ENCODE peak calls at places on chromosomes 12 and 14, in five cellular contexts. L is left lung, E is fibroblast of lung, K is GM10248, P is hepatocyte. Q is an unnamed sample.
A peak's percentile ranks its signal among the peaks of the same experiment; 100 is the strongest.

GRCh38 chr14:79861111-79861510 is 350.2 kb downstream of the DIO2 start:
- DNase-seq in L (no peak), E (no peak), K (no peak), P (no peak), Q (no peak)

GRCh38 chr14:56195727-56196126 is 77.5 kb downstream of the PELI2 start:
- DNase-seq in L (no peak), E (peak; percentile 83), K (peak; percentile 45), P (no peak), Q (peak; percentile 77)

GRCh38 chr14:95652171-95652570 is 34.1 kb upstream of the TCL1B start:
- DNase-seq in L (no peak), E (no peak), K (no peak), P (no peak), Q (peak; percentile 65)

GRCh38 chr14:79134346-79134745 is 964.2 kb downstream of the NRXN3 start:
- DNase-seq in L (no peak), E (no peak), K (no peak), P (no peak), Q (no peak)

GRCh38 chr12:20494803-20495202 is 126.5 kb downstream of the PDE3A start:
- DNase-seq in L (no peak), E (peak; percentile 34), K (no peak), P (no peak), Q (no peak)

GRCh38 chr14:94161979-94162378 is 12.1 kb upstream of the PPP4R4 start:
- DNase-seq in L (no peak), E (no peak), K (no peak), P (no peak), Q (peak; percentile 15)

GRCh38 chr14:82642425-82642824 is 1108.8 kb upstream of the SEL1L start:
- DNase-seq in L (peak; percentile 43), E (no peak), K (peak; percentile 18), P (peak; percentile 86), Q (no peak)

GRCh38 chr14:96832351-96832750 is 35.2 kb downstream of the VRK1 start:
- DNase-seq in L (no peak), E (no peak), K (no peak), P (no peak), Q (no peak)

GRCh38 chr12:88684610-88685009 is 104.3 kb upstream of the KITLG start:
- DNase-seq in L (no peak), E (no peak), K (no peak), P (no peak), Q (no peak)

GRCh38 chr12:64825143-64826011 is 930 bp downstream of the TBC1D30 start:
- DNase-seq in L (peak; percentile 67), E (no peak), K (peak; percentile 20), P (no peak), Q (no peak)

GRCh38 chr14:28361486-28361885 is 405.1 kb upstream of the FOXG1 start:
- DNase-seq in L (no peak), E (no peak), K (no peak), P (no peak), Q (no peak)

GRCh38 chr12:130719263-130719892 is 3.3 kb upstream of the RIMBP2 start:
- DNase-seq in L (no peak), E (no peak), K (no peak), P (no peak), Q (no peak)

GRCh38 chr12:6927379-6927991 is at the start of gene ATN1:
- DNase-seq in L (peak; percentile 89), E (peak; percentile 81), K (peak; percentile 71), P (peak; percentile 92), Q (peak; percentile 87)

GRCh38 chr12:16349132-16349463 is 1.7 kb downstream of the MGST1 start:
- DNase-seq in L (no peak), E (peak; percentile 91), K (peak; percentile 17), P (peak; percentile 54), Q (peak; percentile 95)

GRCh38 chr14:104164512-104164911 is 26.1 kb downstream of the KIF26A start:
- DNase-seq in L (no peak), E (no peak), K (no peak), P (no peak), Q (no peak)

GRCh38 chr12:49260165-49260564 is 4.7 kb upstream of the TUBA1C start:
- DNase-seq in L (no peak), E (peak; percentile 57), K (no peak), P (no peak), Q (peak; percentile 62)

GRCh38 chr12:109027767-109028166 is 6.9 kb upstream of the SVOP start:
- DNase-seq in L (no peak), E (peak; percentile 6), K (no peak), P (no peak), Q (peak; percentile 42)

GRCh38 chr12:84507914-84508313 is 404.7 kb downstream of the SLC6A15 start:
- DNase-seq in L (no peak), E (no peak), K (no peak), P (no peak), Q (no peak)

GRCh38 chr12:52037248-52037861 is 13.9 kb upstream of the NR4A1 start:
- DNase-seq in L (peak; percentile 82), E (peak; percentile 60), K (no peak), P (peak; percentile 77), Q (peak; percentile 67)
- TF ChIP-seq CTCF in L (no peak), E (no peak), K (no peak), P (peak; percentile 17), Q (no peak)

GRCh38 chr12:78442454-78442801 is 422.1 kb upstream of the SYT1 start:
- DNase-seq in L (no peak), E (peak; percentile 64), K (no peak), P (no peak), Q (peak; percentile 38)

GRCh38 chr12:78446555-78446954 is 418.0 kb upstream of the SYT1 start:
- DNase-seq in L (no peak), E (no peak), K (no peak), P (no peak), Q (no peak)

GRCh38 chr12:78448692-78449091 is 415.9 kb upstream of the SYT1 start:
- DNase-seq in L (no peak), E (no peak), K (no peak), P (no peak), Q (no peak)

GRCh38 chr12:78441737-78442453 is 422.7 kb upstream of the SYT1 start:
- DNase-seq in L (no peak), E (peak; percentile 38), K (no peak), P (no peak), Q (peak; percentile 5)

DNA sequence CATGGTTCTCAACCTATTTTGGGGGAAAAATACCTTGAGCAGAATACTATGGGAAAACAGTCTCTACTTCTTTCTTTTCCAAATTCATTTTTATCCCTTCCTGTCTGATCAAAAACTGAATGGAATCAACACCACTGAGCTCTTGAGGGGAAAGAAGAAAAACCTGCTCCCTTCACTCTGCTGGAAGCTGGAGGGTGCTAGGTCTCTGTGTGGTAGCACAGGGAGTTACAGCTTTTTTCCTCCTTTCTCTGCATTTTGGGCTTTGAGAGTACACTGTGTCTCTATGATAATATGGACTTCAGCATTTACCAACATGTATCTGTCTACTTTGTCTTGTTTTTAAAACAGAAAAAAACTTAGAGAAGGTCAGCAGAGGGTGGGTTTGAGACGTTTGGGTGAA is 417.2 kb upstream of the SYT1 start:
- DNase-seq in L (no peak), E (no peak), K (no peak), P (no peak), Q (no peak)
- TF ChIP-seq CTCF in L (no peak), E (no peak), K (no peak), P (no peak), Q (no peak)

GRCh38 chr14:53613404-53614253 is 343.0 kb downstream of the BMP4 start:
- DNase-seq in L (no peak), E (peak; percentile 71), K (peak; percentile 81), P (peak; percentile 71), Q (no peak)

GRCh38 chr14:53608369-53608768 is 348.3 kb downstream of the BMP4 start:
- DNase-seq in L (no peak), E (no peak), K (no peak), P (peak; percentile 67), Q (no peak)

GRCh38 chr14:53615254-53615653 is 341.4 kb downstream of the BMP4 start:
- DNase-seq in L (no peak), E (no peak), K (no peak), P (no peak), Q (no peak)

GRCh38 chr14:53609009-53609408 is 347.6 kb downstream of the BMP4 start:
- DNase-seq in L (no peak), E (no peak), K (no peak), P (no peak), Q (no peak)

DNA sequence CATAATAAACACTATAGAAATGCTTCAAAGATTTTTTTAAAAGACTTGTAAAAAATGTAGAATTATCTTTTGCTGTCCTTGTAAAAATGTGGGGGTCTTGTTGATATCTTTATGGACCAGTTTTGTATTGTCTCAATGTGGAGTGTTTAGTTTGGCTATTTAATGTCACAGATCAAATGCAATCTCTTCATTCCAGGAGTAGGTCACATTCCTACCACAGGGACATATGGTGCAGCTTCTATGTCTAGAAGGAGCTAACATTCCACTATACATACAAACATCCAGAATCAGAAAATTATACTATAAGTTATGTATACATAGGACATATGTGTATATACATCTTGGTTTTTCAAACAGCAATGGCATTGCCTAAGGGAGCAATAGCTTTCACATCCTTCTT is 345.7 kb downstream of the BMP4 start:
- DNase-seq in L (no peak), E (no peak), K (no peak), P (no peak), Q (no peak)
- TF ChIP-seq CTCF in L (no peak), E (peak; percentile 20), K (no peak), P (no peak), Q (no peak)

GRCh38 chr14:105999361-106000028 is 473.1 kb downstream of the TMEM121 start:
- DNase-seq in L (peak; percentile 76), E (no peak), K (peak; percentile 68), P (peak; percentile 11), Q (peak; percentile 0)
- TF ChIP-seq CTCF in L (peak; percentile 13), E (peak; percentile 20), K (peak; percentile 84), P (no peak), Q (peak; percentile 2)

GRCh38 chr14:100104006-100104352 is 38.8 kb downstream of the EVL start:
- DNase-seq in L (no peak), E (no peak), K (no peak), P (no peak), Q (no peak)

GRCh38 chr14:100105357-100106169 is 40.3 kb downstream of the EVL start:
- DNase-seq in L (no peak), E (no peak), K (no peak), P (no peak), Q (no peak)

GRCh38 chr14:100103261-100104005 is 38.2 kb downstream of the EVL start:
- DNase-seq in L (no peak), E (no peak), K (no peak), P (no peak), Q (peak; percentile 69)

GRCh38 chr14:100106260-100106659 is 41.0 kb downstream of the EVL start:
- DNase-seq in L (no peak), E (no peak), K (no peak), P (no peak), Q (no peak)

DNA sequence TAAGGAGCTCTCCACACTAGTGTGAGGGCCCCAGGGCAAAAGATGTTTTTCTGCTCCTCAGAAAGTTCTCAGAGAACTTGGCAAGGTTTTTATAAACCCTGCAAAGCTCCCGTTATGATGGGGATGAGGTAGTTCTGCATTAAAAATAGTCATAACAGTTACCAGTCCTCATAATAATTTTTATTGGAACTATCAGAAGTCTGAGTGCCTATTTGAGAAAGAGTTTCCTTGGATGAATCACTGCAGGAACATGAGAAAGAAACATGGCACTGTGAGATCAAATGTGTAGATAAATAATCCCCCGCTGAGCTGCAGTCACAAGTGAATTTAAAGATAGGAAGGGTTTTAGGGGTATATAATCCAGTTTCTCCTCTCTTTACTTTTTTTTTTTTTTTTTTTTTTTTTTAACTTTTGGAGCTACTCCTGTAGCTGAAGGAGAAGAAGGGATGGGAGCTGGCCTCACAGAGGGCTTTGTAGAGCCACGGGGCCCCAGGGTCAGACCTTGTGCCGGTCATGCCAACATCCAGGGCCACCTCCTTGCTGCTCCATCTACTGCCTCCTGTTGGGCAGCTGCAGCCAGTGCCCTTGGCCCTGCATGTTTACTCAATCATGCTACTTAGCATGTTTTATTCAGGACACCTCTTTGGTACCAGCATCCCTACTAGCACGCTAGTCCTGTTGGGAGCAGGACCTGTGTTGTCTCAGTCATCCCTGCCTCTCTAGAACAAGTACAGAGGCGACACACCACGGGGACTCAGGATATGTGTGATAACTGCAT is 39.5 kb downstream of the EVL start:
- DNase-seq in L (no peak), E (peak; percentile 56), K (no peak), P (no peak), Q (peak; percentile 80)
- TF ChIP-seq CTCF in L (no peak), E (no peak), K (peak; percentile 11), P (no peak), Q (no peak)

Q was measured in fibroblast of villous mesenchyme.